ENCODE peak calls at places on chromosomes 3 and 15, in seven cellular contexts. One of them, this sample, is unnamed. For H3K9me3, the result is how much of the 10 kb centered on the place peaks cover.

GRCh38 chr3:188266581-188267274 is 112.8 kb downstream of the LPP start:
- DNase-seq in upper lobe of right lung: peak
- DNase-seq in CD8-positive, alpha-beta T cell: no peak
- DNase-seq in RWPE2: no peak
- DNase-seq in keratinocyte: no peak
- DNase-seq in fibroblast of lung: peak
- DNase-seq in iPS DF 6.9: no peak
- DNase-seq in this sample: peak

GRCh38 chr3:140276698-140277097 is 341.7 kb downstream of the CLSTN2 start:
- DNase-seq in fibroblast of lung: peak
- DNase-seq in upper lobe of right lung: no peak
- DNase-seq in iPS DF 6.9: no peak
- DNase-seq in keratinocyte: no peak
- DNase-seq in RWPE2: no peak
- DNase-seq in CD8-positive, alpha-beta T cell: no peak
- DNase-seq in this sample: no peak

GRCh38 chr3:30496496-30496966 is 109.9 kb upstream of the TGFBR2 start:
- DNase-seq in CD8-positive, alpha-beta T cell: no peak
- DNase-seq in fibroblast of lung: peak
- DNase-seq in keratinocyte: no peak
- DNase-seq in RWPE2: no peak
- DNase-seq in iPS DF 6.9: no peak
- DNase-seq in upper lobe of right lung: no peak
- DNase-seq in this sample: no peak

GRCh38 chr3:79534732-79535131 is 233.1 kb downstream of the ROBO1 start:
- DNase-seq in keratinocyte: no peak
- DNase-seq in fibroblast of lung: peak
- DNase-seq in upper lobe of right lung: no peak
- DNase-seq in iPS DF 6.9: no peak
- DNase-seq in CD8-positive, alpha-beta T cell: no peak
- DNase-seq in RWPE2: no peak
- DNase-seq in this sample: no peak

GRCh38 chr3:33664195-33664594 is 53.9 kb downstream of the CLASP2 start:
- DNase-seq in fibroblast of lung: peak
- DNase-seq in CD8-positive, alpha-beta T cell: no peak
- DNase-seq in iPS DF 6.9: no peak
- DNase-seq in keratinocyte: no peak
- DNase-seq in RWPE2: no peak
- DNase-seq in upper lobe of right lung: no peak
- DNase-seq in this sample: no peak

GRCh38 chr3:64988188-64988587 is 300.4 kb upstream of the ADAMTS9 start:
- DNase-seq in fibroblast of lung: no peak
- DNase-seq in upper lobe of right lung: no peak
- DNase-seq in iPS DF 6.9: no peak
- DNase-seq in RWPE2: no peak
- DNase-seq in keratinocyte: no peak
- DNase-seq in CD8-positive, alpha-beta T cell: no peak
- DNase-seq in this sample: no peak

GRCh38 chr15:34693053-34693744 is 61.6 kb downstream of the GJD2 start:
- DNase-seq in upper lobe of right lung: no peak
- DNase-seq in RWPE2: no peak
- DNase-seq in fibroblast of lung: peak
- DNase-seq in CD8-positive, alpha-beta T cell: no peak
- DNase-seq in iPS DF 6.9: no peak
- DNase-seq in keratinocyte: no peak
- DNase-seq in this sample: no peak

GRCh38 chr3:58143417-58144055 is 67.2 kb downstream of the DNASE1L3 start:
- DNase-seq in upper lobe of right lung: no peak
- DNase-seq in iPS DF 6.9: no peak
- DNase-seq in fibroblast of lung: no peak
- DNase-seq in keratinocyte: no peak
- DNase-seq in CD8-positive, alpha-beta T cell: no peak
- DNase-seq in RWPE2: no peak
- DNase-seq in this sample: peak

GRCh38 chr3:111928613-111929012 is 50.2 kb upstream of the ABHD10 start:
- DNase-seq in RWPE2: no peak
- DNase-seq in upper lobe of right lung: no peak
- DNase-seq in fibroblast of lung: no peak
- DNase-seq in iPS DF 6.9: no peak
- DNase-seq in CD8-positive, alpha-beta T cell: no peak
- DNase-seq in keratinocyte: no peak
- DNase-seq in this sample: no peak

GRCh38 chr3:65398953-65399352 is 639.8 kb downstream of the MAGI1 start:
- DNase-seq in upper lobe of right lung: no peak
- DNase-seq in fibroblast of lung: peak
- DNase-seq in RWPE2: no peak
- DNase-seq in CD8-positive, alpha-beta T cell: no peak
- DNase-seq in iPS DF 6.9: no peak
- DNase-seq in keratinocyte: no peak
- DNase-seq in this sample: no peak

GRCh38 chr15:58241872-58242271 is 103.7 kb downstream of the AQP9 start:
- DNase-seq in iPS DF 6.9: no peak
- DNase-seq in fibroblast of lung: no peak
- DNase-seq in CD8-positive, alpha-beta T cell: no peak
- DNase-seq in RWPE2: no peak
- DNase-seq in upper lobe of right lung: no peak
- DNase-seq in keratinocyte: no peak
- DNase-seq in this sample: no peak

GRCh38 chr3:27290760-27291159 is 78.4 kb downstream of the NEK10 start:
- DNase-seq in iPS DF 6.9: no peak
- DNase-seq in upper lobe of right lung: no peak
- DNase-seq in fibroblast of lung: peak
- DNase-seq in CD8-positive, alpha-beta T cell: no peak
- DNase-seq in keratinocyte: no peak
- DNase-seq in RWPE2: no peak
- DNase-seq in this sample: no peak

GRCh38 chr15:42858999-42859789 is 61.4 kb downstream of the TTBK2 start:
- DNase-seq in fibroblast of lung: peak
- DNase-seq in upper lobe of right lung: no peak
- DNase-seq in keratinocyte: no peak
- DNase-seq in CD8-positive, alpha-beta T cell: no peak
- DNase-seq in iPS DF 6.9: no peak
- DNase-seq in RWPE2: no peak
- DNase-seq in this sample: no peak

GRCh38 chr15:58477228-58477627 is 45.4 kb downstream of the LIPC start:
- DNase-seq in upper lobe of right lung: no peak
- DNase-seq in keratinocyte: no peak
- DNase-seq in RWPE2: no peak
- DNase-seq in iPS DF 6.9: no peak
- DNase-seq in fibroblast of lung: no peak
- DNase-seq in CD8-positive, alpha-beta T cell: no peak
- DNase-seq in this sample: no peak

GRCh38 chr15:65902373-65902772 is 33.1 kb downstream of the RAB11A start:
- DNase-seq in iPS DF 6.9: no peak
- DNase-seq in upper lobe of right lung: peak
- DNase-seq in keratinocyte: peak
- DNase-seq in CD8-positive, alpha-beta T cell: no peak
- DNase-seq in fibroblast of lung: no peak
- DNase-seq in RWPE2: peak
- DNase-seq in this sample: peak

DNA sequence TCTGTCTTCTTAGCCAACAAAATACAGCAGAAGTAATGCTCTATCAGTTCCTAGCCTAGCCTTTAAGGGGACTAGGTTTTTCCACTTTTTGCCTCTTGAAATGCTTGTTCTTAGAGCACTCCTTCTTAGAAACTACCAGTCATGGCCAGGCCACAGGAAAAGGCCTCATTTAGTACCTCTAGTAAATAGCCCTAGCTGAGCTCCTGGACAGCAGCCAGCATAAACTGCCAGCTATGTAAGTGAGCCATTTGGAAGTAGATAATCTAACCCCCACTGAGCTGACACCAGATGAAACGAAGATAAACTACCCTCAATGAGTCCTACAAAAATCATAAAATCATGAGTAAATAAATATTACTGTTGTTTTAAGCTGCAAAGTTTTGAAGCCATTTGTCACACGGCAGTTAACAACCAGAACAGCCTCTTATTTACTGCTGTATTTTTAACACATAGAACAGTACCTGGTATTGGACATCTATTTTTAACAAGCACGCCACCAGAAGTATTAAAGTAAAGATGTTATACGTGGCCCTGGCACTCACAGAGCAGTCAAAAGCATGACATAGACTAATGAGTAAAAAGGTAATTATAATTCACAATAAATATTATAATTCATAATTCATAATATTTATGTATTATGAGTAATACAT is 12.0 kb downstream of the TBC1D5 start:
- DNase-seq in RWPE2: no peak
- DNase-seq in iPS DF 6.9: no peak
- DNase-seq in upper lobe of right lung: no peak
- DNase-seq in CD8-positive, alpha-beta T cell: no peak
- DNase-seq in keratinocyte: no peak
- DNase-seq in fibroblast of lung: peak
- DNase-seq in this sample: no peak
- H3K9me3 ChIP-seq in RWPE2: under half
- H3K9me3 ChIP-seq in iPS DF 6.9: under half
- H3K9me3 ChIP-seq in upper lobe of right lung: under half
- H3K9me3 ChIP-seq in CD8-positive, alpha-beta T cell: under half
- H3K9me3 ChIP-seq in keratinocyte: under half
- H3K9me3 ChIP-seq in fibroblast of lung: under half
- H3K9me3 ChIP-seq in this sample: under half

GRCh38 chr15:25094066-25094465 is 139.3 kb downstream of the SNRPN start:
- DNase-seq in keratinocyte: no peak
- DNase-seq in CD8-positive, alpha-beta T cell: no peak
- DNase-seq in upper lobe of right lung: no peak
- DNase-seq in iPS DF 6.9: no peak
- DNase-seq in RWPE2: no peak
- DNase-seq in fibroblast of lung: no peak
- DNase-seq in this sample: no peak

GRCh38 chr15:25095179-25095578 is 140.4 kb downstream of the SNRPN start:
- DNase-seq in upper lobe of right lung: no peak
- DNase-seq in iPS DF 6.9: no peak
- DNase-seq in fibroblast of lung: no peak
- DNase-seq in RWPE2: no peak
- DNase-seq in CD8-positive, alpha-beta T cell: no peak
- DNase-seq in keratinocyte: no peak
- DNase-seq in this sample: no peak

GRCh38 chr15:25094519-25094918 is 139.7 kb downstream of the SNRPN start:
- DNase-seq in CD8-positive, alpha-beta T cell: no peak
- DNase-seq in fibroblast of lung: no peak
- DNase-seq in upper lobe of right lung: no peak
- DNase-seq in RWPE2: no peak
- DNase-seq in iPS DF 6.9: no peak
- DNase-seq in keratinocyte: no peak
- DNase-seq in this sample: no peak

GRCh38 chr15:25092661-25093060 is 137.9 kb downstream of the SNRPN start:
- DNase-seq in fibroblast of lung: peak
- DNase-seq in keratinocyte: no peak
- DNase-seq in RWPE2: no peak
- DNase-seq in upper lobe of right lung: no peak
- DNase-seq in CD8-positive, alpha-beta T cell: no peak
- DNase-seq in iPS DF 6.9: no peak
- DNase-seq in this sample: no peak

DNA sequence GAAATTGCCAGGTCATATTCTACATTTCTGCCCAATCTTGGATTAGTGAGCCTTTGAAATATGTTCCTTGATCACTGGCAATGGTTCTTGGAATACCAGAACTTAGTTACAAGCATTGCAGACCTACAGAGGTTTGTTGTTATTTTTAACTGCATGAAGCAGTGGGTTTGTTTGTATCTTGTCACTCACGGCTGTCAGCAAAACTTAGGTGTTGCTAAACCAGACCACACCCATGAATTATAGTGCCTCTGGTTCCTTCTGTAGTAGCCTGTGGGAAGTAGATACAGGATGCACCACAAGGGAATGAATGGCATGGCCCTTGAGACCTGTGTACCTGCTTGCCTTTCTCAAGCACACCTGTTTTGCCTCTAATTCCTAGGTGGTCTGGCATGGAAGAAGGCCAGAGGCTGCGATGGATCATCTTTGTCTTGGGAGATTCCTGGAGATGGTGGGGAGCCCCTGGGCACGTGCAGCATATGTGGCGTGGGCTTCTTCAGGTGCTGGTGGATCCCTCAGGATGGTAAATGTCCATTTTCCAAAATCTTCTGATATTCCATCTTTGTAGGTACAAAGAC is 138.8 kb downstream of the SNRPN start:
- DNase-seq in upper lobe of right lung: no peak
- DNase-seq in keratinocyte: no peak
- DNase-seq in RWPE2: no peak
- DNase-seq in fibroblast of lung: no peak
- DNase-seq in iPS DF 6.9: no peak
- DNase-seq in CD8-positive, alpha-beta T cell: no peak
- DNase-seq in this sample: no peak
- H3K9me3 ChIP-seq in upper lobe of right lung: half or more
- H3K9me3 ChIP-seq in keratinocyte: under half
- H3K9me3 ChIP-seq in RWPE2: under half
- H3K9me3 ChIP-seq in fibroblast of lung: under half
- H3K9me3 ChIP-seq in iPS DF 6.9: under half
- H3K9me3 ChIP-seq in CD8-positive, alpha-beta T cell: under half
- H3K9me3 ChIP-seq in this sample: under half

GRCh38 chr3:136903899-136904298 is 41.9 kb downstream of the NCK1 start:
- DNase-seq in RWPE2: no peak
- DNase-seq in CD8-positive, alpha-beta T cell: no peak
- DNase-seq in fibroblast of lung: no peak
- DNase-seq in upper lobe of right lung: no peak
- DNase-seq in iPS DF 6.9: no peak
- DNase-seq in keratinocyte: no peak
- DNase-seq in this sample: no peak
- H3K9me3 ChIP-seq in RWPE2: under half
- H3K9me3 ChIP-seq in CD8-positive, alpha-beta T cell: under half
- H3K9me3 ChIP-seq in fibroblast of lung: under half
- H3K9me3 ChIP-seq in upper lobe of right lung: under half
- H3K9me3 ChIP-seq in iPS DF 6.9: under half
- H3K9me3 ChIP-seq in keratinocyte: under half
- H3K9me3 ChIP-seq in this sample: under half

GRCh38 chr15:25332306-25332705 is 106.5 kb downstream of the UBE3A start:
- DNase-seq in iPS DF 6.9: no peak
- DNase-seq in upper lobe of right lung: no peak
- DNase-seq in CD8-positive, alpha-beta T cell: no peak
- DNase-seq in RWPE2: no peak
- DNase-seq in fibroblast of lung: no peak
- DNase-seq in keratinocyte: no peak
- DNase-seq in this sample: no peak

GRCh38 chr15:25331860-25332259 is 107.0 kb downstream of the UBE3A start:
- DNase-seq in CD8-positive, alpha-beta T cell: no peak
- DNase-seq in RWPE2: no peak
- DNase-seq in keratinocyte: no peak
- DNase-seq in iPS DF 6.9: no peak
- DNase-seq in upper lobe of right lung: no peak
- DNase-seq in fibroblast of lung: no peak
- DNase-seq in this sample: no peak

GRCh38 chr15:25327671-25328070 is 111.2 kb downstream of the UBE3A start:
- DNase-seq in upper lobe of right lung: no peak
- DNase-seq in CD8-positive, alpha-beta T cell: no peak
- DNase-seq in RWPE2: no peak
- DNase-seq in keratinocyte: no peak
- DNase-seq in iPS DF 6.9: no peak
- DNase-seq in fibroblast of lung: no peak
- DNase-seq in this sample: no peak

GRCh38 chr15:25331404-25331803 is 107.4 kb downstream of the UBE3A start:
- DNase-seq in CD8-positive, alpha-beta T cell: no peak
- DNase-seq in keratinocyte: no peak
- DNase-seq in iPS DF 6.9: no peak
- DNase-seq in upper lobe of right lung: no peak
- DNase-seq in fibroblast of lung: no peak
- DNase-seq in RWPE2: no peak
- DNase-seq in this sample: no peak

DNA sequence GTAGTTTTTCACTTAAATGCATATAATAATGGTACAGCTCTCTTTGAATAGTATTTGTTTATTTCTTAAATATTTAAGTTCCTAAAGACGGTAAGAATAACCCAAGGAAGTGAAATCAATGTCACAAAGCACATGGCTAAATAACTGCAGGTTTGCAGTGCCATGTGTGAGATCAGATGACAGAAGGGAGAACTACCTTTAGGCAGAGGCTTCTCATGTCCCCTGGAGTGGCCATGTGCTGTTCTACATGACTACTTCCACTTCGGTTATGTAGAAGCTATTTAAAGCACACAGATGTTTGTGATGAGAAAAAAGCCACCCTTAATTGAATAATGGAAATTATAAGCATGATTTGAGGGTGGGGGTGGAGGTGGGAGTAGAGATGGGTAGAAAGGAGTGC is 109.1 kb downstream of the UBE3A start:
- DNase-seq in iPS DF 6.9: no peak
- DNase-seq in RWPE2: no peak
- DNase-seq in upper lobe of right lung: no peak
- DNase-seq in CD8-positive, alpha-beta T cell: no peak
- DNase-seq in keratinocyte: no peak
- DNase-seq in fibroblast of lung: no peak
- DNase-seq in this sample: no peak
- H3K9me3 ChIP-seq in iPS DF 6.9: under half
- H3K9me3 ChIP-seq in RWPE2: under half
- H3K9me3 ChIP-seq in upper lobe of right lung: under half
- H3K9me3 ChIP-seq in CD8-positive, alpha-beta T cell: under half
- H3K9me3 ChIP-seq in keratinocyte: under half
- H3K9me3 ChIP-seq in fibroblast of lung: under half
- H3K9me3 ChIP-seq in this sample: under half